ENCODE peak calls at places on chromosomes 13 and 19, in seven cellular contexts. J is HCT116, H is adrenal gland, V is uterus, L is foreskin keratinocyte, I is Peyer's patch, S is breast epithelium. T is an unnamed sample.
A peak's percentile ranks its signal among the peaks of the same experiment; 100 is the strongest.

GRCh38 chr13:55244991-55245644 is 1895.6 kb upstream of the PRR20A start:
- DNase-seq in L (no peak), V (no peak), H (no peak), J (no peak), I (no peak), S (no peak), T (no peak)

GRCh38 chr13:100753391-100753790 is 78.8 kb upstream of the TMTC4 start:
- DNase-seq in I (no peak), H (no peak), V (no peak), L (no peak), S (no peak), J (no peak), T (no peak)

GRCh38 chr19:47860602-47861297 is 1.7 kb downstream of the TPRX2 start:
- DNase-seq in V (no peak), H (no peak), L (no peak), I (no peak), J (no peak), S (no peak), T (no peak)

GRCh38 chr19:29092712-29093552 is 120.0 kb downstream of the UQCRFS1 start:
- DNase-seq in H (peak; percentile 73), S (no peak), V (no peak), L (no peak), J (no peak), I (no peak), T (no peak)

GRCh38 chr19:54630784-54631183 is 500 bp downstream of the LILRB1 start:
- DNase-seq in V (no peak), H (no peak), S (no peak), L (no peak), I (no peak), J (no peak), T (no peak)

GRCh38 chr19:50992666-50993035 is 8.8 kb downstream of the KLK8 start:
- DNase-seq in L (peak; percentile 78), J (no peak), V (no peak), H (no peak), I (no peak), S (peak; percentile 81), T (no peak)

GRCh38 chr19:1136918-1137317 is 33.1 kb downstream of the GPX4 start:
- DNase-seq in H (no peak), S (no peak), V (no peak), J (no peak), L (no peak), I (no peak), T (no peak)

GRCh38 chr13:108006619-108007018 is 208.7 kb downstream of the LIG4 start:
- DNase-seq in S (no peak), I (no peak), J (no peak), V (no peak), H (no peak), L (no peak), T (no peak)

GRCh38 chr19:17107546-17108452 is 32.2 kb downstream of the MYO9B start:
- DNase-seq in S (peak; percentile 90), J (peak; percentile 84), L (peak; percentile 90), I (no peak), V (peak; percentile 95), H (peak; percentile 95), T (no peak)

GRCh38 chr13:45943965-45944364 is 92.4 kb upstream of the SIAH3 start:
- DNase-seq in V (no peak), H (no peak), I (no peak), J (no peak), S (no peak), L (no peak), T (no peak)

GRCh38 chr19:10419646-10420443 is 493 bp upstream of the PDE4A start:
- DNase-seq in S (no peak), H (no peak), V (no peak), I (no peak), L (peak; percentile 62), J (peak; percentile 84), T (peak; percentile 49)

GRCh38 chr13:72431981-72432617 is 295.3 kb downstream of the MZT1 start:
- DNase-seq in L (no peak), S (no peak), J (no peak), H (no peak), I (no peak), V (no peak), T (no peak)

GRCh38 chr13:110347535-110348308 is 40.6 kb downstream of the COL4A2 start:
- DNase-seq in L (peak; percentile 100), S (peak; percentile 88), I (no peak), H (peak; percentile 69), J (peak; percentile 41), V (peak; percentile 53), T (no peak)

GRCh38 chr13:19062801-19063200 is 118.8 kb downstream of the TUBA3C start:
- DNase-seq in H (no peak), V (no peak), I (no peak), L (no peak), J (no peak), S (no peak), T (no peak)

DNA sequence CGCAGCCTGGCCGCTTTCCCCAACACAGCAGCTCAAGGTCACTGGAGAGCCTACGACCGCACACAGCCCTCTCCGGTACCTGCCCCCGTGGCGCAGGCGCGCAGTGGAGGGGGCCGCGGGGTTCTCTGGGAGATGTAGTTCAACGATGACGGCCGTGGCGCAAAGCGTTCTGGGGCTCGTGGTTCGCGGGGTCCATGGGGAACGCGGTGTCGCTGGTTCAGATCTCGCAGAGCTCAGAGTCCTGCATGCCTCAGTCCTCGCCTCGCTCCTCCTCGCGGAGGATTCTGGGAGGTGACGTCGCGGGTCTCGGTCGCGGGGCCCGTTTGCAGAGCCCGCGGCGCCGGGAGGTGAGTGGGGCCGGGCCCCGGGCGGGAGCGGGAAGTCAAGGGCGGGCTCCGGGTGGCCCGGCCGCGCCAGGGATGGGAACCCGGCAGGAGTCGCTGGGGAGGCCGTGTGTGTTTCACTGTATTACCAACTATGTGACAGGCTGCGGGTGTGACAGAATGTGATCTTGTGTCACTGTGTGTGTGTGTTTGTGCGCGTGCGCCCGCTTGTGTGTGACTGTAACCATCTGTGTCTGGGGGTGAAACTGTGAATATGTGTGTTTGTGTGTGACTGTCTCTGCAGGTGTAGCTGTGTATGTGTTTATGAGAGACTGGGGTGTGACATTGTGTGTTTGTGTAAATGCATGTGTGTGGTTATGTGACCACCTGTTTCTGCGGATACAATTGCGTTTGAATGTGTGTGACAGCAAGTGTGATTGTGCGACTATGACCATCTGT is at the start of gene ZNF527:
- DNase-seq in V (peak; percentile 96), H (peak; percentile 99), J (peak; percentile 84), S (peak; percentile 95), I (peak; percentile 96), L (peak; percentile 95), T (peak; percentile 98)
- H3K27ac ChIP-seq in V (peak within 1 kb of the TSS; percentile 86), H (peak within 1 kb of the TSS; percentile 94), J (peak within 1 kb of the TSS; percentile 47), S (peak within 1 kb of the TSS; percentile 86), I (peak within 1 kb of the TSS; percentile 88), L (peak within 1 kb of the TSS; percentile 54), T (peak within 1 kb of the TSS; percentile 79)

GRCh38 chr13:113862766-113863510 is 938 bp downstream of the GAS6 start:
- DNase-seq in S (peak; percentile 72), H (peak; percentile 57), V (peak; percentile 59), J (no peak), L (peak; percentile 34), I (no peak), T (no peak)

GRCh38 chr13:113861433-113862030 is 2.3 kb downstream of the GAS6 start:
- DNase-seq in H (peak; percentile 46), S (peak; percentile 59), V (peak; percentile 20), L (peak; percentile 81), I (no peak), J (no peak), T (no peak)

GRCh38 chr13:113863511-113864302 is at the start of gene GAS6:
- DNase-seq in S (peak; percentile 38), V (peak; percentile 75), I (no peak), L (peak; percentile 13), H (peak; percentile 69), J (no peak), T (peak; percentile 59)

GRCh38 chr13:113862191-113862765 is 1.6 kb downstream of the GAS6 start:
- DNase-seq in L (peak; percentile 44), J (no peak), S (peak; percentile 24), H (peak; percentile 51), I (no peak), V (peak; percentile 28), T (no peak)

DNA sequence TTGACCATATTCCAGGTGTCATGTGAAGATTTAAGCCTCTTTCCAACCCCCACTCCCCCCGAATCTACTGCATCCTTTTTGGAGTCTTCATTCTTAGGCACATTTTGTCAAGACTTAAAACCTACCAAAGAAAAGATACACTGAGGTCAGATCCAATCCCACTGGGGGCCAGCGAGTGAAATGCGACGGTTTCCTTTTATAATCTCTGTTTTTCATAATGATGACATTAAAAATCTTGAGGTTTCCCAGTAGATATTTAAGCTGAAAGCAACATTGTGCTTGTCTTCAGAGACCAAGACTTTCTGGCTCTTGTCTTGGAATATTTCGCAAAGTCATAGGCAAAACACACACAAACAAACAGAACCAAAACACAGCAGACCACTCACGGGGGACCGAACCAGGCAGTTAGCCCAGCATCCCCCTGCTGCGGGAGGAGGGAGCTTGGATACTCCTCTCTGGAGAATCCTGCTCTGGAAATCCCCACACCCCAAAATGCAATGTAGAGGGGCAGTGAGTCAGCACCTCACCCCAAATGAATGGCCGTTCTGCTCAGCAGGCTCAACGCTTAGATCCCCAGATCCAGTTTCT is 521 bp upstream of the GAS6 start:
- DNase-seq in J (no peak), I (no peak), S (peak; percentile 15), H (peak; percentile 48), L (no peak), V (peak; percentile 25), T (no peak)
- H3K27ac ChIP-seq in J (no peak overlapping the region), I (peak overlapping the region; percentile 89), S (peak overlapping the region; percentile 85), H (peak overlapping the region; percentile 88), L (peak overlapping the region; percentile 35), V (peak overlapping the region; percentile 87), T (no peak overlapping the region)

DNA sequence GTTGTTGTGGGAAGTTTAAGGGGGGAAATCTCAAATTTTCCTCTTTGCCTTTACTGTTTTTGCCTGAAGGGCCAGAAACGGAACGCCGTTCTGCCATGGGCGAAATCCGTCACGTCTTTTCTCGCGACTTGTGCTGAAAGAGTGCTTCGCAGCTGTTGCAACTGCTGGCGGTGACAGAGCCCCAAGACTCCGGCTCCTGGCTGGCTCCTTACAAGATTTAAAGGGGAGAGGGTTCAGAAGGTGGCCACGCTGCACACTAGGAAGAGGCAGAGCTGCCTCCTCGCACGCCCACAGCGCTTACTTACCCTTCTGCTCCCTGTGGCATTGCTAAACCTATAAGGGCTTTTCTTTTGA is 320.3 kb downstream of the ZNF536 start:
- DNase-seq in V (peak; percentile 39), L (no peak), I (no peak), S (no peak), H (peak; percentile 41), J (no peak), T (no peak)
- H3K27ac ChIP-seq in V (peak overlapping the region; percentile 66), L (no peak overlapping the region), I (no peak overlapping the region), S (peak overlapping the region; percentile 44), H (no peak overlapping the region), J (no peak overlapping the region), T (peak overlapping the region; percentile 53)

GRCh38 chr19:34471906-34472305 is 9.7 kb upstream of the WTIP start:
- DNase-seq in V (no peak), S (no peak), I (no peak), J (no peak), H (peak; percentile 48), L (peak; percentile 11), T (no peak)

GRCh38 chr19:34479396-34479795 is 2.2 kb upstream of the WTIP start:
- DNase-seq in H (no peak), V (no peak), I (no peak), S (no peak), J (no peak), L (no peak), T (no peak)

GRCh38 chr19:34474233-34474989 is 7.1 kb upstream of the WTIP start:
- DNase-seq in H (no peak), L (no peak), J (no peak), I (no peak), V (no peak), S (no peak), T (no peak)

GRCh38 chr19:34475975-34476594 is 5.5 kb upstream of the WTIP start:
- DNase-seq in S (no peak), J (no peak), L (no peak), V (no peak), H (no peak), I (no peak), T (no peak)

GRCh38 chr19:34475026-34475974 is 6.3 kb upstream of the WTIP start:
- DNase-seq in L (peak; percentile 73), J (no peak), S (no peak), H (no peak), I (no peak), V (no peak), T (no peak)
- H3K27ac ChIP-seq in L (no peak overlapping the region), J (no peak overlapping the region), S (no peak overlapping the region), H (peak overlapping the region; percentile 81), I (no peak overlapping the region), V (peak overlapping the region; percentile 58), T (no peak overlapping the region)

T was measured in caudate nucleus.